ENCODE peak calls at places on chromosomes 12 and 14, in four cellular contexts. Z, S, F and D are unnamed samples.

GRCh38 chr12:100234591-100235304 is 32.1 kb downstream of the DEPDC4 start:
- DNase-seq in Z (peak), S (peak), F (no peak), D (peak)

GRCh38 chr12:87363497-87364084 is 665.6 kb downstream of the C12orf50 start:
- DNase-seq in Z (no peak), S (no peak), F (peak), D (no peak)

GRCh38 chr12:48788522-48788851 is 402 bp downstream of the ADCY6 start:
- DNase-seq in Z (no peak), S (no peak), F (no peak), D (no peak)

GRCh38 chr12:100545092-100545491 is 28.4 kb upstream of the GAS2L3 start:
- DNase-seq in Z (peak), S (no peak), F (no peak), D (no peak)

GRCh38 chr12:95473947-95474817 is at the start of gene METAP2:
- DNase-seq in Z (peak), S (peak), F (peak), D (peak)

GRCh38 chr14:91113829-91114078 is at the start of gene DGLUCY:
- DNase-seq in Z (peak), S (peak), F (peak), D (peak)

GRCh38 chr12:106139422-106140141 is 828 bp upstream of the NUAK1 start:
- DNase-seq in Z (peak), S (peak), F (peak), D (no peak)

GRCh38 chr14:104037903-104038302 is 47.6 kb upstream of the ASPG start:
- DNase-seq in Z (no peak), S (no peak), F (no peak), D (no peak)

GRCh38 chr14:69712637-69713088 is 54.3 kb upstream of the SRSF5 start:
- DNase-seq in Z (no peak), S (peak), F (peak), D (no peak)

GRCh38 chr14:106372870-106373657 is 846.7 kb downstream of the TMEM121 start:
- DNase-seq in Z (no peak), S (peak), F (peak), D (peak)

GRCh38 chr12:33988888-33989287 is 33.4 kb upstream of the ALG10 start:
- DNase-seq in Z (no peak), S (no peak), F (no peak), D (no peak)

GRCh38 chr14:77593501-77593911 is 22.9 kb downstream of the SPTLC2 start:
- DNase-seq in Z (peak), S (no peak), F (no peak), D (peak)

GRCh38 chr12:71045781-71046180 is 112.0 kb downstream of the TSPAN8 start:
- DNase-seq in Z (no peak), S (peak), F (no peak), D (no peak)

GRCh38 chr14:56801920-56802319 is 8.4 kb downstream of the OTX2 start:
- DNase-seq in Z (no peak), S (no peak), F (no peak), D (no peak)

GRCh38 chr14:39739796-39740195 is 307.6 kb upstream of the FBXO33 start:
- DNase-seq in Z (no peak), S (no peak), F (no peak), D (no peak)

GRCh38 chr12:56836317-56836716 is 73.2 kb downstream of the HSD17B6 start:
- DNase-seq in Z (peak), S (no peak), F (peak), D (no peak)

GRCh38 chr12:27429606-27430005 is 16.9 kb upstream of the SMCO2 start:
- DNase-seq in Z (no peak), S (no peak), F (no peak), D (no peak)

GRCh38 chr12:21001778-21002177 is 129.2 kb upstream of the SLCO1B1 start:
- DNase-seq in Z (no peak), S (no peak), F (no peak), D (no peak)

GRCh38 chr14:84482256-84483071 is 1047.5 kb upstream of the FLRT2 start:
- DNase-seq in Z (peak), S (no peak), F (no peak), D (no peak)

GRCh38 chr14:94320243-94320642 is 2.9 kb downstream of the SERPINA6 start:
- DNase-seq in Z (no peak), S (no peak), F (no peak), D (no peak)

GRCh38 chr12:102510463-102510862 is 30.1 kb upstream of the IGF1 start:
- DNase-seq in Z (no peak), S (no peak), F (no peak), D (no peak)

GRCh38 chr14:95649230-95649629 is 37.0 kb upstream of the TCL1B start:
- DNase-seq in Z (no peak), S (no peak), F (no peak), D (no peak)

GRCh38 chr12:116773276-116773731 is 35.2 kb downstream of the RNFT2 start:
- DNase-seq in Z (peak), S (no peak), F (no peak), D (no peak)

GRCh38 chr12:6652391-6652790 is 5.2 kb upstream of the ACRBP start:
- DNase-seq in Z (no peak), S (no peak), F (no peak), D (no peak)

GRCh38 chr12:12715459-12716150 is 1.6 kb upstream of the CDKN1B start:
- DNase-seq in Z (no peak), S (peak), F (no peak), D (peak)

GRCh38 chr14:69886843-69887242 is 7.6 kb downstream of the SMOC1 start:
- DNase-seq in Z (no peak), S (no peak), F (no peak), D (no peak)

GRCh38 chr12:123099556-123100192 is 51.2 kb downstream of the PITPNM2 start:
- DNase-seq in Z (no peak), S (no peak), F (no peak), D (no peak)

GRCh38 chr12:31590730-31591307 is at the start of gene DENND5B:
- DNase-seq in Z (peak), S (peak), F (peak), D (peak)

GRCh38 chr14:51873221-51873893 is 12.9 kb downstream of the GNG2 start:
- DNase-seq in Z (peak), S (no peak), F (no peak), D (peak)

GRCh38 chr12:27437839-27438238 is 8.7 kb upstream of the SMCO2 start:
- DNase-seq in Z (no peak), S (no peak), F (no peak), D (no peak)

GRCh38 chr14:106842687-106843086 is 1316.3 kb downstream of the TMEM121 start:
- DNase-seq in Z (no peak), S (no peak), F (no peak), D (no peak)

GRCh38 chr14:88630565-88630964 is 67.7 kb downstream of the ZC3H14 start:
- DNase-seq in Z (no peak), S (no peak), F (no peak), D (no peak)

GRCh38 chr14:32313977-32314376 is 15.1 kb upstream of the AKAP6 start:
- DNase-seq in Z (no peak), S (no peak), F (no peak), D (no peak)

GRCh38 chr12:119375619-119376018 is 41.1 kb downstream of the CCDC60 start:
- DNase-seq in Z (no peak), S (no peak), F (no peak), D (no peak)

GRCh38 chr14:99252940-99253868 is 18.8 kb downstream of the BCL11B start:
- DNase-seq in Z (no peak), S (no peak), F (peak), D (no peak)

GRCh38 chr12:98388126-98388525 is 127.3 kb upstream of the TMPO start:
- DNase-seq in Z (no peak), S (no peak), F (no peak), D (no peak)

GRCh38 chr12:39892146-39892545 is 213.7 kb downstream of the SLC2A13 start:
- DNase-seq in Z (no peak), S (no peak), F (no peak), D (no peak)

GRCh38 chr12:102769323-102769916 is 147.6 kb downstream of the PAH start:
- DNase-seq in Z (peak), S (peak), F (no peak), D (peak)

GRCh38 chr12:122688291-122688690 is 14.9 kb downstream of the HCAR2 start:
- DNase-seq in Z (no peak), S (no peak), F (no peak), D (no peak)

GRCh38 chr14:34009956-34010355 is 59.1 kb upstream of the EGLN3 start:
- DNase-seq in Z (no peak), S (no peak), F (no peak), D (no peak)

GRCh38 chr14:34012978-34013713 is 62.3 kb upstream of the EGLN3 start:
- DNase-seq in Z (no peak), S (no peak), F (no peak), D (peak)

GRCh38 chr14:34012369-34012768 is 61.5 kb upstream of the EGLN3 start:
- DNase-seq in Z (no peak), S (no peak), F (no peak), D (no peak)

GRCh38 chr14:34014936-34015335 is 64.1 kb upstream of the EGLN3 start:
- DNase-seq in Z (no peak), S (no peak), F (no peak), D (no peak)

GRCh38 chr14:34013714-34014055 is 62.8 kb upstream of the EGLN3 start:
- DNase-seq in Z (no peak), S (no peak), F (no peak), D (no peak)
- TF ChIP-seq CTCF in Z (no peak), S (no peak), F (no peak), D (no peak)

GRCh38 chr14:37195327-37195726 is 2.4 kb upstream of the MIPOL1 start:
- DNase-seq in Z (peak), S (no peak), F (no peak), D (no peak)

GRCh38 chr14:37198273-37198598 is 499 bp downstream of the MIPOL1 start:
- DNase-seq in Z (no peak), S (no peak), F (no peak), D (no peak)

GRCh38 chr14:37196604-37197420 is 925 bp upstream of the MIPOL1 start:
- DNase-seq in Z (no peak), S (no peak), F (no peak), D (no peak)

GRCh38 chr14:37198907-37199306 is 1.2 kb downstream of the MIPOL1 start:
- DNase-seq in Z (no peak), S (no peak), F (no peak), D (no peak)

GRCh38 chr14:37197421-37198272 is at the start of gene MIPOL1:
- DNase-seq in Z (peak), S (no peak), F (peak), D (no peak)
- TF ChIP-seq CTCF in Z (peak), S (no peak), F (peak), D (no peak)

DNA sequence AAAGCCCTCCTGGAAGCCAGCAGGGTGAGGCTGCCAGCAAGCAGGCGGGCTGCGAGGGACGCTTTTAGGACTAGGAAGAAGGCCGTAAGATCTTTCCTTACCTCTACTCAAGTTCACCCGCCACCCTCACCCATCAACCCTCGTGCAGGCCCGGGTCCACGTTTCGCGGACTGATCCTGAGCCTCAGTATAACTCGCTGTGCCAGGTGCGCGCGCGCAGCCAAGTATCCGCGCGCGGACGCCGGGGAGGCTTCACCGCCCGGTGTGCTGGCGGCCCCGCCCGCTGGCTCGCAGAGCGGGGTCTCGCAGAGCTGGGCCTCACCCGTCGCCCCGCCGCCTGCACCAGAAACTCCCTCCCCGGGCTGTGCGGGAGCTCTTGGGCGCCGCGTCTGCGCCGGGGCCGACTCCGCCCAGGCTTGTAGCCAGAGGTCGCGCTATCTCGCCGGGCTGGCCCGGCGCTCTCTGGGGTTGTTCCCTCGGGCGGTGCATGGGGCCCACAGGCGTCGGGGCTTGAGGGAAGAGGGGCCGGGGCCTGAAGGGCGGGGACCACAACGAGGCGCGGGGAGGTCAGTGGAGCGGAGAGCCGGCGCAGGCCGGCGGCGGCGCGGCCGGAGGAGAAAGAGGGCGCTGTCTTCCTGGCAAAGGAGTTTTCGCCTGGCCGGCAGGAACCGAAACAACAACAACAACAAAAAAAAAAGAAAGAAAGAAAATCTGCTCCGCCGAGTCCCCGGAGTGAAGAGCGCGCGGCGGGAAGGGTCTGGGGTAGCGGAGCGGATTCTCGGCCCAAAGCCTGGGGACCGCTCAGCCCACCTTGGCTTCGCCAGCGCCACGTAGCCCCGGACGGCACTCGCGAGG is 7.7 kb upstream of the SIX1 start:
- DNase-seq in Z (peak), S (peak), F (peak), D (peak)
- TF ChIP-seq CTCF in Z (peak), S (peak), F (peak), D (peak)

DNA sequence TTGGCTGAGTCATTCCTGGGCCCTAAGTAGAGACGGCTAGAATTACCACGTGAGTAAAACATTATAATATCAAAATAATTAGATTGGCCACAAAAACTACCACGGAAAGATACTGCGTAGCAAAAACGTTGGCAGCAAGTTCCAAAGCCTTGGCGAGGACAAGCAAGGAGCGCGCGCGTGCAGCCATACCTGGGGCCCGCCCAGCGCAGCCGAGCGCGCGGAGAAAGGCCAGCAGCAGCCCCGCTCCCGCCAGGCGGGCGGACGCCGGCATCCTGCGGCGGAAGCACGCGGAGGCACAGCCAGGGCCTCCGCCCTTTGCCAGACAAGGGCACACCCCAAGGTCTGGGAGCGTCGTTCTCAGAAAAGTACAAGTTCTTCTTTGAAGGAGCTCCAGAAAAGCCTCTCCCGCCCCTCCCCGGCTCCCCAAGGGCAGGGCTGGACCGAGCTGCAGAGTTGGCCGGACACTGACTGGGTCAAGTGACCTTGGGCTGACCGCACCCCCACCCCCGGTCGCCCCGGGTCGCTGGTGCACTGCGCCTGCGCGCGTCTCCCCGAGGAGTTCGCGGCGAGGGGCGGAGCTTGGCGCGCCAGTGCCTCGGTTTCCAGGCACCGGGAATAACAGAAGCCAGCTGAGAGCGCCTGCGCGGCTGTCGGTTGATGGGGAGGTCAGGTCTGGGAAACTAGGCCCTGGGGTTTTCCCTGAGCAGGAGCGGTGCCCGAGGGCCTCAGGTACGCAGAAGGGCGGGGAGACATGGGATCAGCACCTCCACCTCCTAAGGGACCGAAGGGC is at the start of gene ZC2HC1C:
- DNase-seq in Z (peak), S (peak), F (peak), D (peak)
- TF ChIP-seq CTCF in Z (no peak), S (no peak), F (no peak), D (no peak)

GRCh38 chr12:127899981-127900380 is 367.0 kb upstream of the TMEM132C start:
- DNase-seq in Z (no peak), S (no peak), F (no peak), D (no peak)

GRCh38 chr12:127888948-127889347 is 378.0 kb upstream of the TMEM132C start:
- DNase-seq in Z (no peak), S (no peak), F (no peak), D (no peak)

GRCh38 chr12:127898616-127899015 is 368.4 kb upstream of the TMEM132C start:
- DNase-seq in Z (no peak), S (no peak), F (no peak), D (no peak)

GRCh38 chr12:127893875-127894635 is 372.9 kb upstream of the TMEM132C start:
- DNase-seq in Z (no peak), S (no peak), F (no peak), D (no peak)
- TF ChIP-seq CTCF in Z (peak), S (peak), F (peak), D (no peak)

GRCh38 chr12:115467531-115467930 is 783.6 kb upstream of the TBX3 start:
- DNase-seq in Z (peak), S (no peak), F (no peak), D (no peak)

GRCh38 chr12:115466076-115466475 is 782.1 kb upstream of the TBX3 start:
- DNase-seq in Z (no peak), S (no peak), F (no peak), D (no peak)

GRCh38 chr12:115470977-115471376 is 787.0 kb upstream of the TBX3 start:
- DNase-seq in Z (no peak), S (no peak), F (no peak), D (no peak)

GRCh38 chr12:115470526-115470925 is 786.6 kb upstream of the TBX3 start:
- DNase-seq in Z (no peak), S (no peak), F (no peak), D (no peak)

GRCh38 chr12:115468087-115468510 is 784.1 kb upstream of the TBX3 start:
- DNase-seq in Z (peak), S (peak), F (no peak), D (no peak)
- TF ChIP-seq CTCF in Z (peak), S (no peak), F (no peak), D (peak)

DNA sequence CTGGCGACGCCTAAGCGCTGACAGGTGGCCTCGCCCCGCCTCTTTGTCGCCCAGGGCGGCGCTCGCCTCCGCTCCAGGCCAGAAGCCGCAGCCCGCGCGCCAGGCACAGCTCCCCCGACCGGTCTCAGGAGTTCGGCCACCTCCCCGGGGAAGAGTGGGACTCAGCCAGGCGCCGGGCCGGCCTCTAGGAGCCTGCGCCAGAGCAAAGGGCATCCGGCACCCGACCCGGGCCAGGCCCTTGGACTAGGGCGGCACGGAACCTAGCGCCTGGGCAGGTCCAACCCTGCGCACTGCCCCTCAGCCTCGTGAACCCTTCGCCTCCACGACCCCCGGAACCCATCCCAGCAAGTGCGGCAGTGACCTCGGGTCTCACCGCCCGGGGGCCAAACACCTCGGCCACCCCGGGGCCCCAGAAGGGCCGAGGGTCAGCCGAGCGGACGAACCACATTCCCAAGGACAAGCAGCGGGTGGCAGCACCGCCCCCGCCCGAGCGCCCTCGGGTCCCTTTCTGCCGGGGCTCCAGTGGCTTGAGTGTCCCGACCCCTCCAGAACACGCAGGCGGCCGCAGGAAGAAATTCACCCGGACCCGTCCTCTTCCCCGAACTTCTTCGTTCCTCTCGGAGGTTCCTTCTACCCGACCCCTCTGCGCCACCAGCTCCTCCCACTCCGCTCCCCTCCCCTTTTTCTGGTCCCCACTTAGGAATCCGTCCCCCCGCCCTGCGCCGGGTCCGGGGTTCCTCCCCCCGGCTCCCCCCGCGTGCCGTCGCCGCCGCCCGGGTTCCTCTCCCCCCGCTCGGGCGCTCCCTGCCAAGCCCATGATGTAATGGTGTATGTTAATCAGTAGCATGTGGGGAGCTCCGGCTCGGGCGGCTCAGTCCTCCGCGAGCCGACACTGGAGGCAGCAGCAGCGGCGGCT is 1.4 kb upstream of the SAMD4A start:
- DNase-seq in Z (peak), S (peak), F (peak), D (peak)
- TF ChIP-seq CTCF in Z (peak), S (no peak), F (peak), D (peak)

GRCh38 chr14:71722885-71723284 is 209.3 kb upstream of the RGS6 start:
- DNase-seq in Z (no peak), S (no peak), F (no peak), D (no peak)

GRCh38 chr14:71725802-71726638 is 206.2 kb upstream of the RGS6 start:
- DNase-seq in Z (peak), S (no peak), F (no peak), D (no peak)

GRCh38 chr14:71721791-71722190 is 210.4 kb upstream of the RGS6 start:
- DNase-seq in Z (no peak), S (no peak), F (no peak), D (no peak)

GRCh38 chr14:71716371-71716770 is 215.9 kb upstream of the RGS6 start:
- DNase-seq in Z (peak), S (no peak), F (no peak), D (no peak)

GRCh38 chr14:71720978-71721624 is 211.1 kb upstream of the RGS6 start:
- DNase-seq in Z (peak), S (no peak), F (no peak), D (peak)
- TF ChIP-seq CTCF in Z (peak), S (peak), F (peak), D (peak)